ENCODE peak calls at places on chromosomes 12 and 14, in four cellular contexts. X is IMR-90, M is H9, F is H1. T is an unnamed sample.

GRCh38 chr14:96094211-96094610 is 55.0 kb downstream of the C14orf132 start:
- DNase-seq in F (no peak), X (no peak), M (no peak), T (no peak)

GRCh38 chr14:96038920-96039632 is at the start of gene C14orf132:
- DNase-seq in X (peak), M (peak), F (peak), T (peak)

GRCh38 chr12:31227401-31227981 is 98.5 kb downstream of the SINHCAF start:
- DNase-seq in F (no peak), X (no peak), M (no peak), T (no peak)

GRCh38 chr14:101551729-101552595 is 9.3 kb upstream of the DIO3 start:
- DNase-seq in M (no peak), X (no peak), F (no peak), T (no peak)

GRCh38 chr12:110256780-110257431 is 24.1 kb upstream of the ATP2A2 start:
- DNase-seq in X (no peak), M (no peak), F (no peak), T (no peak)

GRCh38 chr12:117695956-117696355 is 272.8 kb downstream of the KSR2 start:
- DNase-seq in X (no peak), M (no peak), F (no peak), T (no peak)

GRCh38 chr12:116693259-116694227 is 44.3 kb downstream of the SPRING1 start:
- DNase-seq in M (no peak), X (no peak), F (no peak), T (no peak)

GRCh38 chr12:115830633-115831032 is 446.9 kb downstream of the MED13L start:
- DNase-seq in M (no peak), F (no peak), X (no peak), T (no peak)

GRCh38 chr14:21069388-21070082 is 569 bp upstream of the ARHGEF40 start:
- DNase-seq in F (peak), M (peak), X (peak), T (peak)

GRCh38 chr14:96062506-96062905 is 23.3 kb downstream of the C14orf132 start:
- DNase-seq in F (no peak), M (peak), X (no peak), T (no peak)

GRCh38 chr14:88729159-88729558 is 63.6 kb downstream of the EML5 start:
- DNase-seq in M (no peak), F (no peak), X (peak), T (no peak)

GRCh38 chr12:32198555-32198954 is 91.9 kb downstream of the BICD1 start:
- DNase-seq in M (no peak), X (peak), F (no peak), T (no peak)

GRCh38 chr12:9635014-9635413 is 27.3 kb upstream of the KLRB1 start:
- DNase-seq in X (no peak), M (no peak), F (no peak), T (no peak)

GRCh38 chr12:93507151-93507550 is 39.8 kb downstream of the MRPL42 start:
- DNase-seq in F (no peak), M (no peak), X (no peak), T (no peak)

GRCh38 chr14:35558680-35559079 is 24.7 kb downstream of the INSM2 start:
- DNase-seq in X (no peak), M (no peak), F (no peak), T (no peak)

GRCh38 chr12:109706747-109707469 is 6.7 kb upstream of the FAM222A start:
- DNase-seq in F (no peak), X (no peak), M (no peak), T (no peak)

GRCh38 chr12:24780969-24781368 is 167.9 kb downstream of the BCAT1 start:
- DNase-seq in M (no peak), F (no peak), X (peak), T (peak)

GRCh38 chr12:2290516-2291065 is 237.8 kb downstream of the CACNA1C start:
- DNase-seq in X (no peak), M (no peak), F (no peak), T (no peak)

GRCh38 chr12:3667485-3667884 is 85.4 kb downstream of the CRACR2A start:
- DNase-seq in F (no peak), M (no peak), X (no peak), T (no peak)

GRCh38 chr12:121135320-121135719 is 2.6 kb downstream of the P2RX7 start:
- DNase-seq in X (no peak), M (no peak), F (no peak), T (no peak)

GRCh38 chr12:121131941-121132341 is 735 bp upstream of the P2RX7 start:
- DNase-seq in M (no peak), F (no peak), X (no peak), T (no peak)

GRCh38 chr12:121130866-121131373 is 1.8 kb upstream of the P2RX7 start:
- DNase-seq in F (no peak), X (no peak), M (no peak), T (no peak)

GRCh38 chr12:121132601-121133481 is at the start of gene P2RX7:
- DNase-seq in M (peak), X (peak), F (peak), T (peak)

DNA sequence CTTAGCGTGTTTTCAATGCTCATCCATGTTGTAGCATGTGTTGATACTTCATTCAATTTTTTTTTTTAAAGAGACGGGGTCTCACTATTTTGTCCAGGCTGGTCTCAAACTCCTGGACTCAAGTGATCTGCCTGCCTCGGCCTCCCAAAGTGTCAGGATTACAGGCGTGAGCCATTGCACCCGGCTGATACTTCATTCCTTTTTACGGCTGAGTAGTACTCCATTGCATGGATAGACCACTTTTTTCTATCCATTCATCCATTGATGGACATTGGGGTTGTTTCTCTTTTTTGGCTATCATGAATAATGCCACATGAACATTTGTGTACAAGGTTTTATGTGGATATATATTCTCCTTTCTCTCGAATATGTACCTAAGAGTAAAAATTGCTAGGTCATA is 1.2 kb downstream of the P2RX7 start:
- DNase-seq in X (no peak), F (no peak), M (no peak), T (no peak)
- H4K5ac ChIP-seq in X (no peak), F (no peak), M (no peak), T (no peak)

GRCh38 chr14:61387076-61387475 is 65.7 kb downstream of the PRKCH start:
- DNase-seq in M (no peak), X (no peak), F (no peak), T (no peak)

GRCh38 chr14:61386173-61386772 is 64.9 kb downstream of the PRKCH start:
- DNase-seq in F (no peak), X (no peak), M (no peak), T (no peak)

GRCh38 chr14:61388173-61388975 is 67.0 kb downstream of the PRKCH start:
- DNase-seq in F (no peak), M (no peak), X (no peak), T (peak)

GRCh38 chr14:61382842-61383241 is 61.5 kb downstream of the PRKCH start:
- DNase-seq in F (no peak), X (no peak), M (no peak), T (no peak)

GRCh38 chr14:61385002-61385685 is 63.8 kb downstream of the PRKCH start:
- DNase-seq in M (no peak), F (no peak), X (no peak), T (no peak)
- H3K18ac ChIP-seq in M (no peak), F (no peak), X (no peak), T (no peak)

GRCh38 chr12:60616400-60616799 is 1020.6 kb downstream of the SLC16A7 start:
- DNase-seq in X (no peak), M (no peak), F (no peak), T (no peak)
- H4K5ac ChIP-seq in X (no peak), M (no peak), F (no peak), T (no peak)

DNA sequence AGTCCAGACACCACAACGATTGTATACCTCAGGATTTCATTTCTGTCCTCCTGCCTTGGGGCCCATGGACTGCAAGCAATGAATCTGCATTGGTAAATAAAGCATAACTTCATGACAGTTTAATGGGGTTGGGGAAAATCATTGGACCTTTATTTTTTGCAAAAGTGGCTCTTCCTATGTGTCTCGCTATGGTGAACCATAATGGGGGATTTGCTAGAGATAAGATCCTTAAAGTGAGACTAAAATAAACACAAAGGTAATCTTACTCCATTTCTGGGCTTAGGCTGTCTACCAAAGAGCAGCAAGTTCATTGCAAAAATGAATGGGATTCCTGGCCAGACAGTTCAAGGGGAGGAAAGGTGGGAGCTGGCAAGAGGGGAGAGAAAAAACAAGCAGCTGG is 292.8 kb downstream of the C12orf75 start:
- DNase-seq in F (no peak), M (no peak), X (no peak), T (no peak)
- H3K18ac ChIP-seq in F (no peak), M (no peak), X (no peak), T (no peak)

DNA sequence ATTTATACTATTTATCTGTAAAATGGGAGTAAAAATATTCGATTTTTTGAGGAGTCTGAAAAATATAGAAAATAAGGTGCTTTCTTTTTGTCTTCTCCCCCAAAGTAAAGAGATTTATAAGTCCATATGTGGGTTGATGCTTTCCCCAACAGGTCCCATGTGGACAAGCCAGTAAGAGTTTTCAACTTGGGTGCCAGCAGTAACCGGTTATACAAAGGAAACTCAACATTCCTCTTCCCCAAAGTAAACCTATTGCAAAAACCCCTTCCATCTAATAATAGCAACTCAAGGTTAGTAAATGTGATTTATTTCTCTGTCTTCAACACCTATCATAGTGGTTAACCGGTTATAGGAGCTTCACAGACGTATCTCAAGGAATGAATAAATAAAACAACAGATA is 1206.9 kb upstream of the SEL1L start:
- DNase-seq in X (no peak), F (no peak), M (no peak), T (no peak)
- H4K5ac ChIP-seq in X (no peak), F (no peak), M (no peak), T (no peak)

GRCh38 chr12:64679487-64679983 is 69.2 kb downstream of the RASSF3 start:
- DNase-seq in F (no peak), X (peak), M (no peak), T (no peak)
- H3K18ac ChIP-seq in F (no peak), X (no peak), M (no peak), T (no peak)

GRCh38 chr12:124364543-124364942 is 69.7 kb downstream of the RFLNA start:
- DNase-seq in M (no peak), F (no peak), X (no peak), T (no peak)

GRCh38 chr12:124368421-124369032 is 73.6 kb downstream of the RFLNA start:
- DNase-seq in M (no peak), F (no peak), X (no peak), T (no peak)

GRCh38 chr12:124363376-124363965 is 68.6 kb downstream of the RFLNA start:
- DNase-seq in F (no peak), X (no peak), M (no peak), T (no peak)

GRCh38 chr12:124369055-124369900 is 74.4 kb downstream of the RFLNA start:
- DNase-seq in M (no peak), X (peak), F (no peak), T (no peak)

GRCh38 chr12:124365726-124366430 is 71.0 kb downstream of the RFLNA start:
- DNase-seq in X (no peak), F (no peak), M (no peak), T (no peak)
- H4K5ac ChIP-seq in X (no peak), F (no peak), M (no peak), T (no peak)